ENCODE peak calls at places on chromosomes 7 and 10, in four cellular contexts. I is stomach, L is WTC11, X is coronary artery. P is an unnamed sample.

GRCh38 chr7:70698219-70698832 is 433.6 kb upstream of the GALNT17 start:
- DNase-seq in X (no peak), L (no peak), I (no peak), P (peak; percentile 20)

GRCh38 chr7:30779574-30779973 is 8.4 kb downstream of the MINDY4 start:
- DNase-seq in I (no peak), X (peak; percentile 3), L (no peak), P (no peak)

GRCh38 chr10:100334762-100335161 is 4.7 kb upstream of the PKD2L1 start:
- DNase-seq in I (no peak), L (no peak), X (no peak), P (no peak)

GRCh38 chr10:4407783-4408182 is 418.2 kb upstream of the AKR1E2 start:
- DNase-seq in L (no peak), X (no peak), I (no peak), P (no peak)

GRCh38 chr10:132748545-132749427 is 37.2 kb downstream of the NKX6-2 start:
- DNase-seq in L (no peak), I (no peak), X (no peak), P (no peak)

GRCh38 chr7:98106647-98107312 is at the start of gene LMTK2:
- DNase-seq in L (peak; percentile 96), I (peak; percentile 96), X (peak; percentile 95), P (peak; percentile 77)

GRCh38 chr10:21002097-21002878 is 105.2 kb upstream of the NEBL start:
- DNase-seq in I (no peak), L (no peak), X (no peak), P (no peak)

GRCh38 chr10:81071087-81071796 is 533.5 kb downstream of the SH2D4B start:
- DNase-seq in I (no peak), L (no peak), X (no peak), P (no peak)

GRCh38 chr10:133238066-133238804 is 580 bp downstream of the VENTX start:
- DNase-seq in L (no peak), X (no peak), I (no peak), P (no peak)

GRCh38 chr10:93752761-93753160 is 5.0 kb upstream of the LGI1 start:
- DNase-seq in L (no peak), X (no peak), I (no peak), P (no peak)

GRCh38 chr10:131676971-131677421 is 223.8 kb upstream of the PPP2R2D start:
- DNase-seq in L (peak; percentile 80), X (no peak), I (no peak), P (no peak)

GRCh38 chr10:9823268-9823930 is 1194.3 kb upstream of the CELF2 start:
- DNase-seq in I (no peak), L (no peak), X (no peak), P (no peak)

GRCh38 chr10:118721005-118721876 is 33.5 kb downstream of the CACUL1 start:
- DNase-seq in X (no peak), L (peak; percentile 47), I (peak; percentile 53), P (peak; percentile 22)

GRCh38 chr10:117684673-117685211 is 142.2 kb downstream of the EMX2 start:
- DNase-seq in X (no peak), L (peak; percentile 29), I (peak; percentile 52), P (no peak)

GRCh38 chr7:5479133-5479745 is 55.6 kb upstream of the TNRC18 start:
- DNase-seq in I (no peak), L (no peak), X (no peak), P (no peak)

GRCh38 chr7:98470131-98470985 is 69.5 kb upstream of the BAIAP2L1 start:
- DNase-seq in I (peak; percentile 81), X (no peak), L (peak; percentile 98), P (no peak)

GRCh38 chr10:93894516-93895378 is 969 bp downstream of the SLC35G1 start:
- DNase-seq in X (no peak), I (no peak), L (no peak), P (no peak)

GRCh38 chr7:66964391-66964790 is 31.0 kb downstream of the SBDS start:
- DNase-seq in I (no peak), L (no peak), X (no peak), P (no peak)

GRCh38 chr7:46776790-46777189 is 805.1 kb downstream of the TNS3 start:
- DNase-seq in X (no peak), I (no peak), L (no peak), P (no peak)

GRCh38 chr7:148701414-148701813 is 2.7 kb downstream of the CUL1 start:
- DNase-seq in I (no peak), L (no peak), X (no peak), P (no peak)

GRCh38 chr10:104334965-104335650 is 3.2 kb downstream of the ITPRIP start:
- DNase-seq in I (no peak), X (peak; percentile 69), L (no peak), P (no peak)

GRCh38 chr10:89274928-89275327 is 23.4 kb upstream of the LIPA start:
- DNase-seq in X (no peak), L (no peak), I (no peak), P (no peak)

GRCh38 chr10:88763441-88763840 is 3.6 kb downstream of the LIPN start:
- DNase-seq in L (no peak), X (no peak), I (no peak), P (no peak)

GRCh38 chr10:70190581-70190980 is 20.3 kb upstream of the SAR1A start:
- DNase-seq in I (no peak), X (no peak), L (no peak), P (no peak)

GRCh38 chr7:99339595-99339994 is 13.9 kb downstream of the ARPC1A start:
- DNase-seq in L (no peak), X (no peak), I (no peak), P (no peak)

GRCh38 chr7:133235212-133235883 is 17.5 kb upstream of the EXOC4 start:
- DNase-seq in X (no peak), L (no peak), I (no peak), P (no peak)

GRCh38 chr10:42926831-42927230 is 144.2 kb downstream of the BMS1 start:
- DNase-seq in I (no peak), L (peak; percentile 71), X (no peak), P (no peak)
- TF ChIP-seq CTCF in I (no peak), L (no peak), X (no peak), P (no peak)

DNA sequence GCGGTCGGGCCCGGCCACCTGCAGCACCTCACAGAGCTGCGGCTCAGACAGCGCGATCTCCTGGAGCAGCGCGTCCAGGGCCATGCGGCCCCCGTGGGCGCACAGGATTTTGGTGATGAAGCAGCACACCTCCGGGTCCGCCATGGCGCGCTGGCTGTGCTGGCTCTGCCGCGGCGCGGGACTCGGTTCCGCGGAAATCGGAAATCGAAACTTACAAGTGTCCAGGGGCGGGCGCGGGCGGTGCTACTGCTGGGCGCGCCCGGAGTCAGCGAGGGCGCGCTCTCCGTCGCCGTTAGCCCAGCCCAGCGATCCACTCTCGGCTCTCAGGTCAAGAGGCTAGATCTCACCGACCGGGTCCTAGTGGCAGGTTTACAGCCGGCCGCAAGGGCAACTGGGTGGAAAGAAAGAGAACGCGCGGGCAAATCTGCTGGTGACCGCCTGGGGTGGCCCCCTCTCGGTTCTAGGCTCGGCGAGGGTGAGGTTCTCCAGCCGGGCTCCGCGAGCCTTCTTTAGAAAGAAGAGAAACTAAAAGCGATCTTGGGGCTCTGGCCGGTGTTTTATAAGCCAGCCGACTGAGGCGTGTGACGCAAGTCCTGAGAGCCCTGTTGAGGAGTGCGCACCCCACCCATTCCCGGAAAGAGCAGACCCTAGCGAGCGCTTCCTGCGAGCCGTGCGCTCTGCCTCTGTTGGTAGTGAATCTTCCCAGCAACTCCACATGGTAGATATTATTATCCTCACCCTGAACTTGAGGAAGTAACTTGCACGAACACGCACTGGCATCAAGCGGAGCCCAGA is at the start of gene ZC3HAV1:
- DNase-seq in L (peak; percentile 69), X (peak; percentile 87), I (peak; percentile 88), P (peak; percentile 79)
- TF ChIP-seq CTCF in L (no peak), X (no peak), I (no peak), P (no peak)

DNA sequence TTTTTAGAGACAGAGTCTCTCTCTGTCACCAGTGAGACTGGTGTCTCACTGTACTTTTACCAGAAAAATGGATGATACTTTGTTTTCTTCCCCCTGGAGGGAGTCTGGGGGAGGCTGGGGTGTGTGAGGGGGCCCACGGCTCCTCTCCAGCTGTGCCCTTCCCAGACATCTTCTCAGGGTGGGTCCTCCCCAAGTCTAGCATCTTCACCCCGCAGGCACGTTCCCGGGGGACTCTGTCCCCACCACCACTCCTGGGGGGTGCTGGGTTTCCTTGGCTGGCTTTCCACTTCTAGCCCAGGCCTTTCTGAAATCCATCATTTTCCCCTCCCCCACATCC is 61.8 kb upstream of the MKRN1 start:
- DNase-seq in X (no peak), L (no peak), I (no peak), P (no peak)
- TF ChIP-seq CTCF in X (no peak), L (no peak), I (no peak), P (no peak)

DNA sequence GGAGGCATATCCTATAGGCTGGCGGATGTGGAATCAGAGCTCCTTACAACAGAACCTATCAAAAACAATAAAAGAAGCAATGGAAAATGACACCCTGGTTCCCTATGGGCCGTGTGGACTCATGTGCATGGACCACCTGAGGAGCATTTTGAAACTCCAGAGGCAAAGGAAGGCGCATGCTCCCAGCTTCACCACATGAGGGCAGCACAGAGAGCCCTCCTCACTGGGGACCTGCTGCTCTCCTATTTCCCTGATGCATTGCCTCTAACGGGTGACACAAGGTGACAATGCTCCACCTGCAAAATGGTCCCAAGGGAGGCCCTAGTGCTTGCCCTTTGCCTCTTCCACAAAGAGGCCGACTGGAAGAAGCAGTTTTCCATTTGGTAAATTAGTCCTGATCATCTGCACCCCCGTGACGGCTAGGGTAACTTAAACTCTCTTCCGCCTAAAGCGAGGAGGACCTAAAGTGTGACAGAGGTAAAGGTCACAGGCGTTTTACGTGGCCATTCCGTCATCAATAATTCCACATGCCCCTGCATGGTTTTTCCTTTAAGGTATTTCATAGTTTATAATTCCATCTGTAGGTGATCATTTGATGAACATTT is 67.7 kb downstream of the GPAM start:
- DNase-seq in X (no peak), I (peak; percentile 46), L (peak; percentile 72), P (no peak)
- TF ChIP-seq CTCF in X (no peak), I (no peak), L (peak; percentile 66), P (peak; percentile 85)

GRCh38 chr7:51357821-51358220 is 41.2 kb upstream of the COBL start:
- DNase-seq in I (no peak), X (no peak), L (no peak), P (no peak)

GRCh38 chr7:51352174-51353145 is 35.9 kb upstream of the COBL start:
- DNase-seq in I (no peak), X (no peak), L (no peak), P (no peak)

GRCh38 chr7:51356849-51357516 is 40.4 kb upstream of the COBL start:
- DNase-seq in X (no peak), L (no peak), I (peak; percentile 74), P (no peak)

GRCh38 chr7:51354434-51354833 is 37.8 kb upstream of the COBL start:
- DNase-seq in I (no peak), L (no peak), X (no peak), P (no peak)

GRCh38 chr7:51354897-51355296 is 38.3 kb upstream of the COBL start:
- DNase-seq in I (no peak), L (peak; percentile 58), X (no peak), P (no peak)
- TF ChIP-seq CTCF in I (no peak), L (peak; percentile 29), X (no peak), P (no peak)

P was measured in AG09319.